ENCODE peak calls at places on chromosome 1, in seven cellular contexts. K is SK-N-SH, Z is HCT116, F is H1, A is HepG2, E is K562, P is GM12878. W is an unnamed sample.

GRCh38 chr1:41662656-41663437 is 178.4 kb upstream of the EDN2 start:
- DNase-seq in K (peak; percentile 86), Z (no peak), F (peak; percentile 62), A (no peak), E (no peak), P (no peak), W (no peak)

GRCh38 chr1:203520315-203520714 is 26.4 kb downstream of the OPTC start:
- DNase-seq in K (no peak), Z (no peak), F (no peak), A (no peak), E (no peak), P (no peak), W (no peak)

GRCh38 chr1:11708554-11709350 is 17.2 kb downstream of the DRAXIN start:
- DNase-seq in K (no peak), Z (no peak), F (no peak), A (no peak), E (no peak), P (no peak), W (no peak)

GRCh38 chr1:96049759-96050409 is 671.7 kb upstream of the PTBP2 start:
- DNase-seq in K (no peak), Z (no peak), F (no peak), A (no peak), E (no peak), P (no peak), W (no peak)

GRCh38 chr1:5010656-5011055 is 356.2 kb downstream of the AJAP1 start:
- DNase-seq in K (no peak), Z (no peak), F (no peak), A (no peak), E (no peak), P (no peak), W (no peak)

GRCh38 chr1:174405219-174405618 is 42.5 kb upstream of the GPR52 start:
- DNase-seq in K (no peak), Z (no peak), F (no peak), A (no peak), E (no peak), P (no peak), W (no peak)

GRCh38 chr1:247401310-247402098 is 14.5 kb upstream of the NLRP3 start:
- DNase-seq in K (no peak), Z (no peak), F (no peak), A (no peak), E (no peak), P (no peak), W (no peak)

GRCh38 chr1:48996311-48996710 is 219.6 kb upstream of the BEND5 start:
- DNase-seq in K (no peak), Z (no peak), F (no peak), A (no peak), E (no peak), P (no peak), W (no peak)

GRCh38 chr1:50422946-50423669 is at the start of gene DMRTA2:
- DNase-seq in K (peak; percentile 86), Z (no peak), F (peak; percentile 87), A (no peak), E (no peak), P (no peak), W (no peak)

GRCh38 chr1:227343727-227344551 is 25.6 kb upstream of the CDC42BPA start:
- DNase-seq in K (no peak), Z (no peak), F (no peak), A (no peak), E (no peak), P (no peak), W (no peak)
- TF ChIP-seq JUND in K (no peak), Z (no peak), F (no peak), A (no peak), E (peak; percentile 4), P (no peak), W (no peak)

DNA sequence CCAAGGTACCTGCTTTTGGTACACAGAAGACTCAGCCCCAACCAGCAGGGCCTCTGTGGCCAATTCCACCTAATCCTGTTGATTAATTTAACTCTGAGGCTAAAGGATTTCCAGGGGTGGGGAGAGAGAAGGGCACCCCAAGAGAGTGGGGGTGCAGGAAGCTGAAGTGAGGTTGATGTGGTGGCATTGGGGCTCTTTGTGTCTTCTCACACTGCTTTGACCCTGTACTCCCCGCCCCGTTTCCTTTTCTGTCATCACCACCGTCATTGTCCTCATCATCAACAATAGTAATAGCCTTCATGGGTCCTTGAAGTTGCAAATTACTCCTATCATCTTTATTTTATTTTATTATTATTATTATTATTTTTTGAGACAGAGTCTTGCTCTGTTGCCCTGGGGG is 55.9 kb downstream of the PAX7 start:
- DNase-seq in K (no peak), Z (no peak), F (no peak), A (no peak), E (no peak), P (no peak), W (no peak)
- TF ChIP-seq JUND in K (no peak), Z (no peak), F (no peak), A (no peak), E (no peak), P (no peak), W (no peak)

GRCh38 chr1:24119859-24120756 is 8.2 kb upstream of the MYOM3 start:
- DNase-seq in K (no peak), Z (no peak), F (no peak), A (peak; percentile 85), E (no peak), P (no peak), W (peak; percentile 62)
- TF ChIP-seq JUND in K (no peak), Z (no peak), F (no peak), A (peak; percentile 41), E (no peak), P (no peak), W (no peak)

GRCh38 chr1:216805233-216805632 is 82.0 kb upstream of the ESRRG start:
- DNase-seq in K (no peak), Z (no peak), F (no peak), A (no peak), E (no peak), P (no peak), W (no peak)
- TF ChIP-seq JUND in K (no peak), Z (no peak), F (no peak), A (no peak), E (no peak), P (no peak), W (no peak)

GRCh38 chr1:27006683-27007082 is 6.0 kb downstream of the TENT5B start:
- DNase-seq in K (no peak), Z (no peak), F (peak; percentile 70), A (no peak), E (no peak), P (no peak), W (no peak)

GRCh38 chr1:27003745-27004470 is 8.7 kb downstream of the TENT5B start:
- DNase-seq in K (no peak), Z (no peak), F (peak; percentile 56), A (peak; percentile 85), E (no peak), P (no peak), W (no peak)

GRCh38 chr1:27005166-27005530 is 7.5 kb downstream of the TENT5B start:
- DNase-seq in K (no peak), Z (no peak), F (peak; percentile 52), A (no peak), E (no peak), P (no peak), W (no peak)

GRCh38 chr1:27005648-27006496 is 6.8 kb downstream of the TENT5B start:
- DNase-seq in K (no peak), Z (no peak), F (peak; percentile 62), A (no peak), E (no peak), P (no peak), W (no peak)

GRCh38 chr1:27004471-27005165 is 8.0 kb downstream of the TENT5B start:
- DNase-seq in K (peak; percentile 57), Z (no peak), F (peak; percentile 74), A (no peak), E (peak; percentile 86), P (no peak), W (no peak)
- TF ChIP-seq JUND in K (no peak), Z (no peak), F (no peak), A (no peak), E (no peak), P (no peak), W (no peak)